ENCODE peak calls at places on chromosomes 6 and 20, in nine cellular contexts. W is psoas muscle, O is MM.1S, V is ascending aorta, Q is PC-3, T is tibial nerve, N is adrenal gland, F is SK-N-SH, J is left ventricle myocardium inferior. C is an unnamed sample.

GRCh38 chr6:10951675-10952282 is 64.9 kb downstream of the SYCP2L start:
- DNase-seq in W (no peak), O (peak; percentile 48), V (no peak), Q (peak; percentile 77), T (no peak), N (no peak), F (peak; percentile 39), J (no peak), C (no peak)

GRCh38 chr6:28137458-28138020 is 4.1 kb upstream of the ZKSCAN8 start:
- DNase-seq in W (no peak), O (peak; percentile 20), V (no peak), Q (no peak), T (no peak), N (no peak), F (no peak), J (no peak), C (no peak)

GRCh38 chr6:158629376-158630221 is 14.9 kb downstream of the DYNLT1 start:
- DNase-seq in W (peak; percentile 78), O (no peak), V (no peak), Q (peak; percentile 12), T (no peak), N (peak; percentile 75), F (no peak), J (no peak), C (peak; percentile 47)

GRCh38 chr20:47502271-47502730 is 614 bp downstream of the NCOA3 start:
- DNase-seq in W (no peak), O (peak; percentile 16), V (no peak), Q (no peak), T (no peak), N (no peak), F (no peak), J (peak; percentile 29), C (no peak)

GRCh38 chr6:118908441-118908840 is 14.5 kb downstream of the ASF1A start:
- DNase-seq in W (no peak), O (no peak), V (no peak), Q (no peak), T (no peak), N (no peak), F (no peak), J (no peak), C (no peak)

GRCh38 chr20:60525397-60525796 is 567.2 kb downstream of the CDH26 start:
- DNase-seq in W (no peak), O (no peak), V (no peak), Q (no peak), T (no peak), N (no peak), F (no peak), J (no peak), C (no peak)

GRCh38 chr6:169986171-169986847 is 234.9 kb downstream of the ERMARD start:
- DNase-seq in W (no peak), O (no peak), V (no peak), Q (no peak), T (no peak), N (no peak), F (no peak), J (peak; percentile 11), C (peak; percentile 51)

GRCh38 chr6:16684195-16684689 is 77.0 kb downstream of the ATXN1 start:
- DNase-seq in W (no peak), O (no peak), V (no peak), Q (peak; percentile 71), T (no peak), N (no peak), F (no peak), J (no peak), C (no peak)

GRCh38 chr6:37640776-37641395 is 56.8 kb downstream of the MDGA1 start:
- DNase-seq in W (no peak), O (no peak), V (no peak), Q (no peak), T (no peak), N (no peak), F (no peak), J (no peak), C (no peak)

GRCh38 chr6:31901415-31901952 is 402 bp downstream of the ZBTB12 start:
- DNase-seq in W (peak; percentile 82), O (peak; percentile 44), V (no peak), Q (peak; percentile 37), T (peak; percentile 30), N (peak; percentile 83), F (peak; percentile 83), J (peak; percentile 69), C (no peak)

GRCh38 chr6:4413073-4413472 is 277.7 kb upstream of the ECI2 start:
- DNase-seq in W (no peak), O (no peak), V (no peak), Q (no peak), T (no peak), N (no peak), F (no peak), J (no peak), C (no peak)

GRCh38 chr6:6834356-6835342 is 246.1 kb downstream of the LY86 start:
- DNase-seq in W (no peak), O (no peak), V (no peak), Q (peak; percentile 51), T (no peak), N (no peak), F (no peak), J (no peak), C (no peak)

GRCh38 chr20:341682-342081 is 5.2 kb upstream of the NRSN2 start:
- DNase-seq in W (no peak), O (no peak), V (no peak), Q (peak; percentile 99), T (no peak), N (no peak), F (no peak), J (no peak), C (peak; percentile 83)

GRCh38 chr6:106477790-106478189 is 117.3 kb downstream of the CRYBG1 start:
- DNase-seq in W (no peak), O (no peak), V (no peak), Q (no peak), T (no peak), N (no peak), F (peak; percentile 71), J (no peak), C (no peak)

GRCh38 chr20:22684072-22684762 is 99.8 kb upstream of the FOXA2 start:
- DNase-seq in W (peak; percentile 69), O (peak; percentile 65), V (no peak), Q (peak; percentile 90), T (peak; percentile 53), N (peak; percentile 88), F (peak; percentile 58), J (peak; percentile 48), C (no peak)

GRCh38 chr6:25270559-25270958 is 8.6 kb upstream of the CARMIL1 start:
- DNase-seq in W (no peak), O (no peak), V (no peak), Q (no peak), T (no peak), N (no peak), F (no peak), J (no peak), C (no peak)

GRCh38 chr6:136772685-136773472 is 19.4 kb downstream of the MAP3K5 start:
- DNase-seq in W (no peak), O (peak; percentile 44), V (no peak), Q (no peak), T (peak; percentile 19), N (no peak), F (no peak), J (no peak), C (no peak)

GRCh38 chr6:16286151-16286522 is 47.8 kb downstream of the GMPR start:
- DNase-seq in W (no peak), O (peak; percentile 17), V (no peak), Q (peak; percentile 53), T (no peak), N (no peak), F (peak; percentile 72), J (no peak), C (no peak)

GRCh38 chr6:75281643-75282042 is 2.9 kb downstream of the TMEM30A start:
- DNase-seq in W (no peak), O (peak; percentile 35), V (no peak), Q (no peak), T (no peak), N (no peak), F (no peak), J (no peak), C (no peak)

GRCh38 chr6:75284285-75285155 is at the start of gene TMEM30A:
- DNase-seq in W (peak; percentile 99), O (peak; percentile 98), V (peak; percentile 88), Q (peak; percentile 96), T (peak; percentile 90), N (peak; percentile 99), F (peak; percentile 94), J (peak; percentile 96), C (peak; percentile 97)

GRCh38 chr6:75280131-75280855 is 4.3 kb downstream of the TMEM30A start:
- DNase-seq in W (no peak), O (no peak), V (no peak), Q (no peak), T (no peak), N (no peak), F (no peak), J (no peak), C (no peak)

GRCh38 chr6:75283907-75284284 is 696 bp downstream of the TMEM30A start:
- DNase-seq in W (no peak), O (no peak), V (no peak), Q (no peak), T (no peak), N (no peak), F (peak; percentile 11), J (no peak), C (no peak)

GRCh38 chr6:75282706-75283105 is 1.9 kb downstream of the TMEM30A start:
- DNase-seq in W (no peak), O (no peak), V (no peak), Q (peak; percentile 23), T (no peak), N (no peak), F (no peak), J (no peak), C (no peak)
- H3K27ac ChIP-seq in W (no peak overlapping the region), O (no peak overlapping the region), V (no peak overlapping the region), Q (no peak overlapping the region), T (no peak overlapping the region), N (no peak overlapping the region), F (no peak overlapping the region), J (no peak overlapping the region), C (no peak overlapping the region)

GRCh38 chr6:167351656-167352354 is 26.9 kb downstream of the TTLL2 start:
- DNase-seq in W (no peak), O (no peak), V (no peak), Q (no peak), T (no peak), N (no peak), F (no peak), J (no peak), C (no peak)
- TF ChIP-seq CTCF in W (no peak), O (no peak), V (no peak), Q (no peak), T (no peak), N (no peak), F (peak; percentile 5), J (no peak), C (peak; percentile 14)

DNA sequence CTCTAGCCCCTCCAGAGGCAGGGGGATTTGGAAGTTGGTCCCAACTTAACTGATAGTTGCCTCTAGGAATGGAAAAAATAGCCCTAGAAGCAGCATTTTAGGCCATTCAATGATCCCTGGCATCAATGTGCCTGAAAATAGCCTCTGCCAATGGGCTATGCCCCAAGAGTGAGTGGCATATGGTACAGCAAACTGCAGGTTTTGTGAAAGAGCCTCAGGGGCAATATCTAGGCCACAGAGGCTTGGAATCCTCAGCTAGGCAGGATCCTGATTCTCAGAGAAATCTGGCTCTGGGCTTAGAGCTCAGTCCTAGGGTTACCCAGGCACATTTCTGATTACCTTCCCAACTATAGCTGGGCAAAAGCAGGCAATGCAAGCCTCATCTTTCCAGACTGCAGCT is 104.4 kb upstream of the MOCS1 start:
- DNase-seq in W (no peak), O (no peak), V (no peak), Q (no peak), T (no peak), N (no peak), F (no peak), J (no peak), C (no peak)
- H3K36me3 ChIP-seq in W (no peaks in the 10 kb centered on the region), O (no peaks in the 10 kb centered on the region), V (no peaks in the 10 kb centered on the region), Q (no peaks in the 10 kb centered on the region), T (no peaks in the 10 kb centered on the region), N (no peaks in the 10 kb centered on the region), F (no peaks in the 10 kb centered on the region), J (no peaks in the 10 kb centered on the region), C (no peaks in the 10 kb centered on the region)

GRCh38 chr6:53325785-53326184 is 23.0 kb downstream of the ELOVL5 start:
- DNase-seq in W (no peak), O (no peak), V (no peak), Q (no peak), T (no peak), N (no peak), F (no peak), J (no peak), C (no peak)
- H3K27ac ChIP-seq in W (no peak overlapping the region), O (no peak overlapping the region), V (peak overlapping the region; percentile 71), Q (peak overlapping the region; percentile 95), T (no peak overlapping the region), N (peak overlapping the region; percentile 80), F (peak overlapping the region; percentile 80), J (peak overlapping the region; percentile 76), C (peak overlapping the region; percentile 97)